ENCODE peak calls at places on chromosomes 13 and 19, in eight cellular contexts. U, I, A, S, C, B, X and E are unnamed samples.

GRCh38 chr13:41244555-41244954 is 18.8 kb downstream of the MTRF1 start:
- DNase-seq in U (no peak), I (no peak), A (no peak), S (no peak), C (no peak), B (no peak), X (no peak), E (no peak)

GRCh38 chr13:79799466-79799865 is 318.5 kb downstream of the NDFIP2 start:
- DNase-seq in U (no peak), I (no peak), A (no peak), S (no peak), C (no peak), B (no peak), X (no peak), E (no peak)

GRCh38 chr13:30429721-30430694 is 7.7 kb downstream of the UBE2L5 start:
- DNase-seq in U (no peak), I (no peak), A (peak), S (no peak), C (no peak), B (no peak), X (no peak), E (no peak)

GRCh38 chr19:46416077-46416709 is 2.8 kb upstream of the CCDC8 start:
- DNase-seq in U (peak), I (peak), A (no peak), S (peak), C (peak), B (peak), X (peak), E (peak)

GRCh38 chr13:35855531-35856019 is 275.6 kb downstream of the DCLK1 start:
- DNase-seq in U (no peak), I (peak), A (peak), S (no peak), C (peak), B (no peak), X (no peak), E (peak)

GRCh38 chr13:101144808-101145419 is 271.4 kb downstream of the NALCN start:
- DNase-seq in U (no peak), I (no peak), A (no peak), S (peak), C (no peak), B (no peak), X (peak), E (peak)

GRCh38 chr13:77698211-77699058 is 948 bp downstream of the SLAIN1 start:
- DNase-seq in U (peak), I (peak), A (peak), S (no peak), C (peak), B (peak), X (no peak), E (peak)

GRCh38 chr13:31794452-31794851 is 55.1 kb downstream of the RXFP2 start:
- DNase-seq in U (no peak), I (no peak), A (no peak), S (no peak), C (no peak), B (no peak), X (no peak), E (no peak)

GRCh38 chr19:28793391-28794168 is 419.4 kb downstream of the UQCRFS1 start:
- DNase-seq in U (no peak), I (no peak), A (no peak), S (no peak), C (no peak), B (peak), X (no peak), E (peak)